ENCODE peak calls at places on chromosomes 16 and 17, in nine cellular contexts. One of them, this sample, is unnamed. For H3K4me1, the result is how much of the 10 kb centered on the place peaks cover.

GRCh38 chr17:72175787-72176515 is 55.1 kb downstream of the SOX9 start:
- DNase-seq in heart left ventricle: no peak
- DNase-seq in Peyer's patch: no peak
- DNase-seq in ovary: no peak
- DNase-seq in HCT116: no peak
- DNase-seq in IMR-90: peak
- DNase-seq in adrenal gland: no peak
- DNase-seq in transverse colon: no peak
- DNase-seq in A549: no peak
- DNase-seq in this sample: no peak

GRCh38 chr17:22310717-22311686 is 618.7 kb downstream of the KCNJ18 start:
- DNase-seq in heart left ventricle: peak
- DNase-seq in Peyer's patch: no peak
- DNase-seq in ovary: no peak
- DNase-seq in HCT116: no peak
- DNase-seq in IMR-90: no peak
- DNase-seq in adrenal gland: no peak
- DNase-seq in transverse colon: no peak
- DNase-seq in A549: peak
- DNase-seq in this sample: no peak

GRCh38 chr16:30417447-30418349 is 10.3 kb downstream of the ZNF771 start:
- DNase-seq in heart left ventricle: peak
- DNase-seq in Peyer's patch: peak
- DNase-seq in ovary: peak
- DNase-seq in HCT116: peak
- DNase-seq in IMR-90: peak
- DNase-seq in adrenal gland: peak
- DNase-seq in transverse colon: peak
- DNase-seq in A549: peak
- DNase-seq in this sample: peak

GRCh38 chr17:78266231-78266631 is 34.8 kb downstream of the TMEM235 start:
- DNase-seq in heart left ventricle: no peak
- DNase-seq in Peyer's patch: no peak
- DNase-seq in ovary: no peak
- DNase-seq in HCT116: no peak
- DNase-seq in IMR-90: no peak
- DNase-seq in adrenal gland: peak
- DNase-seq in transverse colon: no peak
- DNase-seq in A549: no peak
- DNase-seq in this sample: no peak

GRCh38 chr16:62034236-62035114 is 1.8 kb downstream of the CDH8 start:
- DNase-seq in heart left ventricle: no peak
- DNase-seq in Peyer's patch: no peak
- DNase-seq in ovary: no peak
- DNase-seq in HCT116: no peak
- DNase-seq in IMR-90: no peak
- DNase-seq in adrenal gland: no peak
- DNase-seq in transverse colon: no peak
- DNase-seq in A549: no peak
- DNase-seq in this sample: no peak

GRCh38 chr16:85580684-85581083 is 32.4 kb upstream of the GSE1 start:
- DNase-seq in heart left ventricle: no peak
- DNase-seq in Peyer's patch: no peak
- DNase-seq in ovary: no peak
- DNase-seq in HCT116: no peak
- DNase-seq in IMR-90: no peak
- DNase-seq in adrenal gland: no peak
- DNase-seq in transverse colon: no peak
- DNase-seq in A549: no peak
- DNase-seq in this sample: no peak

GRCh38 chr16:87297918-87298631 is 19.1 kb downstream of the C16orf95 start:
- DNase-seq in heart left ventricle: no peak
- DNase-seq in Peyer's patch: peak
- DNase-seq in ovary: no peak
- DNase-seq in HCT116: no peak
- DNase-seq in IMR-90: peak
- DNase-seq in adrenal gland: no peak
- DNase-seq in transverse colon: no peak
- DNase-seq in A549: no peak
- DNase-seq in this sample: no peak

GRCh38 chr16:69477546-69477945 is 53.1 kb downstream of the CYB5B start:
- DNase-seq in heart left ventricle: no peak
- DNase-seq in Peyer's patch: no peak
- DNase-seq in ovary: no peak
- DNase-seq in HCT116: no peak
- DNase-seq in IMR-90: peak
- DNase-seq in adrenal gland: peak
- DNase-seq in transverse colon: no peak
- DNase-seq in A549: no peak
- DNase-seq in this sample: no peak

GRCh38 chr16:81740163-81740562 is 38.9 kb upstream of the PLCG2 start:
- DNase-seq in heart left ventricle: no peak
- DNase-seq in Peyer's patch: peak
- DNase-seq in ovary: no peak
- DNase-seq in HCT116: no peak
- DNase-seq in IMR-90: no peak
- DNase-seq in adrenal gland: no peak
- DNase-seq in transverse colon: peak
- DNase-seq in A549: no peak
- DNase-seq in this sample: no peak

GRCh38 chr17:19325542-19325941 is 37.0 kb downstream of the B9D1 start:
- DNase-seq in heart left ventricle: no peak
- DNase-seq in Peyer's patch: no peak
- DNase-seq in ovary: no peak
- DNase-seq in HCT116: no peak
- DNase-seq in IMR-90: no peak
- DNase-seq in adrenal gland: no peak
- DNase-seq in transverse colon: no peak
- DNase-seq in A549: no peak
- DNase-seq in this sample: no peak

GRCh38 chr16:50311891-50312501 is 45.6 kb downstream of the ADCY7 start:
- DNase-seq in heart left ventricle: no peak
- DNase-seq in Peyer's patch: peak
- DNase-seq in ovary: no peak
- DNase-seq in HCT116: no peak
- DNase-seq in IMR-90: no peak
- DNase-seq in adrenal gland: no peak
- DNase-seq in transverse colon: no peak
- DNase-seq in A549: no peak
- DNase-seq in this sample: no peak
- H3K4me1 ChIP-seq in heart left ventricle: under half
- H3K4me1 ChIP-seq in Peyer's patch: under half
- H3K4me1 ChIP-seq in ovary: under half
- H3K4me1 ChIP-seq in HCT116: under half
- H3K4me1 ChIP-seq in IMR-90: under half
- H3K4me1 ChIP-seq in adrenal gland: under half
- H3K4me1 ChIP-seq in transverse colon: under half
- H3K4me1 ChIP-seq in A549: under half
- H3K4me1 ChIP-seq in this sample: under half

GRCh38 chr17:7404737-7405412 is 978 bp upstream of the TMEM256 start:
- DNase-seq in heart left ventricle: peak
- DNase-seq in Peyer's patch: peak
- DNase-seq in ovary: peak
- DNase-seq in HCT116: no peak
- DNase-seq in IMR-90: no peak
- DNase-seq in adrenal gland: peak
- DNase-seq in transverse colon: no peak
- DNase-seq in A549: no peak
- DNase-seq in this sample: no peak
- TF ChIP-seq POLR2A in heart left ventricle: no peak
- TF ChIP-seq POLR2A in Peyer's patch: no peak
- TF ChIP-seq POLR2A in ovary: peak
- TF ChIP-seq POLR2A in HCT116: peak
- TF ChIP-seq POLR2A in IMR-90: peak
- TF ChIP-seq POLR2A in adrenal gland: peak
- TF ChIP-seq POLR2A in transverse colon: peak
- TF ChIP-seq POLR2A in A549: peak
- TF ChIP-seq POLR2A in this sample: no peak

GRCh38 chr17:31917065-31917529 is 15.6 kb upstream of the UTP6 start:
- DNase-seq in heart left ventricle: no peak
- DNase-seq in Peyer's patch: no peak
- DNase-seq in ovary: no peak
- DNase-seq in HCT116: no peak
- DNase-seq in IMR-90: no peak
- DNase-seq in adrenal gland: no peak
- DNase-seq in transverse colon: no peak
- DNase-seq in A549: no peak
- DNase-seq in this sample: no peak

GRCh38 chr17:31919802-31920525 is 16.8 kb upstream of the SUZ12 start:
- DNase-seq in heart left ventricle: no peak
- DNase-seq in Peyer's patch: no peak
- DNase-seq in ovary: no peak
- DNase-seq in HCT116: no peak
- DNase-seq in IMR-90: peak
- DNase-seq in adrenal gland: no peak
- DNase-seq in transverse colon: no peak
- DNase-seq in A549: no peak
- DNase-seq in this sample: no peak

GRCh38 chr17:31918701-31919128 is 17.2 kb upstream of the UTP6 start:
- DNase-seq in heart left ventricle: no peak
- DNase-seq in Peyer's patch: no peak
- DNase-seq in ovary: no peak
- DNase-seq in HCT116: no peak
- DNase-seq in IMR-90: peak
- DNase-seq in adrenal gland: no peak
- DNase-seq in transverse colon: no peak
- DNase-seq in A549: peak
- DNase-seq in this sample: no peak

GRCh38 chr17:31916496-31917064 is 15.1 kb upstream of the UTP6 start:
- DNase-seq in heart left ventricle: no peak
- DNase-seq in Peyer's patch: no peak
- DNase-seq in ovary: no peak
- DNase-seq in HCT116: no peak
- DNase-seq in IMR-90: no peak
- DNase-seq in adrenal gland: no peak
- DNase-seq in transverse colon: no peak
- DNase-seq in A549: no peak
- DNase-seq in this sample: no peak

DNA sequence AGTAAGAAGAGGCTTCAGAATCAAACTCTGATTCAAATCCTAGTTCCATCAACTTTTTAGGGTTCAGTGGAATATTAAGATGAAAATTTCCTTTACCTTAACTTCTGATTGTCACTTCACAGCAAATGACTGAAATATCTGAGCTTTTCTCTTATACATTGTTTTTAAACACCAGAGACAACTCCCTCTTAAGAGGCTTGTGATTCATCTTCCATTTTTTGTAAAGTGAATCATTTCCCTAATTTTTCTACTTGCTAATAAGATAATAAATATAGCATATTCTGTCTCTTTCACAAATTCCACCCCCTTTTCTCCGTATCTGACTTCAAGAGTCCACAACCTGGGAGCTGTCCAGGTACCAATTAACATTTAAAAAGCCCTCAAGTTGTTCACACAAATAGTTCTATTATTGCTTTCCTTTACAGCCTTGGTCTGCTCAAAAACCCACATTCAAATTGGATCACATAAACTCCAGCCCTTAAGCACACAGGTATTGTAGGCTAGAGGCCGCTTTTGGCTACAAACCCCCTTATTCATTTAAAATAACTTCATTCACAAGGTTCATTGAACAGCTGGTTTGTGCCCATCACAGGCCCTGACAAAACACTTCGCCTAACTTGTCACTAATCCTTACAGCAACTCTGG is 14.1 kb upstream of the UTP6 start:
- DNase-seq in heart left ventricle: no peak
- DNase-seq in Peyer's patch: no peak
- DNase-seq in ovary: no peak
- DNase-seq in HCT116: no peak
- DNase-seq in IMR-90: peak
- DNase-seq in adrenal gland: no peak
- DNase-seq in transverse colon: no peak
- DNase-seq in A549: no peak
- DNase-seq in this sample: no peak
- H3K27ac ChIP-seq in heart left ventricle: no peak
- H3K27ac ChIP-seq in Peyer's patch: no peak
- H3K27ac ChIP-seq in ovary: no peak
- H3K27ac ChIP-seq in HCT116: no peak
- H3K27ac ChIP-seq in IMR-90: no peak
- H3K27ac ChIP-seq in adrenal gland: no peak
- H3K27ac ChIP-seq in transverse colon: no peak
- H3K27ac ChIP-seq in A549: no peak
- H3K27ac ChIP-seq in this sample: no peak

GRCh38 chr17:31493656-31494155 is 102.2 kb downstream of the RAB11FIP4 start:
- DNase-seq in heart left ventricle: no peak
- DNase-seq in Peyer's patch: no peak
- DNase-seq in ovary: no peak
- DNase-seq in HCT116: no peak
- DNase-seq in IMR-90: no peak
- DNase-seq in adrenal gland: no peak
- DNase-seq in transverse colon: peak
- DNase-seq in A549: no peak
- DNase-seq in this sample: no peak

GRCh38 chr17:31492206-31492605 is 100.7 kb downstream of the RAB11FIP4 start:
- DNase-seq in heart left ventricle: no peak
- DNase-seq in Peyer's patch: no peak
- DNase-seq in ovary: no peak
- DNase-seq in HCT116: no peak
- DNase-seq in IMR-90: no peak
- DNase-seq in adrenal gland: no peak
- DNase-seq in transverse colon: no peak
- DNase-seq in A549: no peak
- DNase-seq in this sample: no peak

GRCh38 chr17:31494259-31495048 is 103.0 kb downstream of the RAB11FIP4 start:
- DNase-seq in heart left ventricle: no peak
- DNase-seq in Peyer's patch: peak
- DNase-seq in ovary: no peak
- DNase-seq in HCT116: no peak
- DNase-seq in IMR-90: no peak
- DNase-seq in adrenal gland: no peak
- DNase-seq in transverse colon: peak
- DNase-seq in A549: no peak
- DNase-seq in this sample: no peak

GRCh38 chr17:31491794-31492171 is 100.3 kb downstream of the RAB11FIP4 start:
- DNase-seq in heart left ventricle: no peak
- DNase-seq in Peyer's patch: peak
- DNase-seq in ovary: no peak
- DNase-seq in HCT116: no peak
- DNase-seq in IMR-90: no peak
- DNase-seq in adrenal gland: no peak
- DNase-seq in transverse colon: no peak
- DNase-seq in A549: no peak
- DNase-seq in this sample: no peak

DNA sequence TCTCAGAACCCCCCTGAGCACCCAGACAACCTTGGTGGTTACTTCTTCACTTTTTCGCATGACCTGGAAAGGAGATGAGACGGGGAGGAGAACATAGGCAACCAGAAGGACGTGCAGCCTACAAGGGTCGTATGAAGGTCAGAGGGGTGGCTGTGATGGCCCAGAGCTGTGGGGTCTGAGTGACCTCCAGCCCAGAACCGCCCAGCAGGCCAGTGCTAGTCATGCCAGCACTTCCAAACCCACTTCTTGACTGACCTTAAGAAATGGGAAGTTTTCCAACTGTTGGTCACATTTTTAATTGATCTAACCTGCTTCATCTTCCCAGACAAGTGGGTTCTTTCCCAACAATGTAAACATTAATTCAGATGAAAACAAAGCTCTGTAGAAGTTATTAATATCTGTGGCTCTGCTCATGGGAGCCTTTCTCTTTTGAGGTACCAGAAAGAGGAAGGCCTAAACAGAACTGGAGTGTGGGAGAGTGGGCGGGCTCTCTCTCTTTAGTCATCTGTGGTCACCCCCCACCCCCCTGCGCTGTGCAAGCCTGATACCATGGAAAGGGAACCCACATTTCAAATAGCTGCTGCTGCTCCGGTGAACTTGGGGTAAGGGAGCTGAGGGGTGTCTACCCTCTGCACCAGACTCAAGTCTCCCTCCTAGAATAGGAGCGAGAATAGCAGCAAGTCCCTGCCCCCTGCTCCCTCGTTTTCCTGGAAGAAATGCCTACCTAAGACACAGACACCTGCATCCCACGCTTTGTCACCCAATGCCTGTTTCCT is 101.6 kb downstream of the RAB11FIP4 start:
- DNase-seq in heart left ventricle: no peak
- DNase-seq in Peyer's patch: peak
- DNase-seq in ovary: no peak
- DNase-seq in HCT116: no peak
- DNase-seq in IMR-90: no peak
- DNase-seq in adrenal gland: peak
- DNase-seq in transverse colon: peak
- DNase-seq in A549: no peak
- DNase-seq in this sample: no peak
- H3K4me1 ChIP-seq in heart left ventricle: under half
- H3K4me1 ChIP-seq in Peyer's patch: half or more
- H3K4me1 ChIP-seq in ovary: under half
- H3K4me1 ChIP-seq in HCT116: half or more
- H3K4me1 ChIP-seq in IMR-90: under half
- H3K4me1 ChIP-seq in adrenal gland: under half
- H3K4me1 ChIP-seq in transverse colon: half or more
- H3K4me1 ChIP-seq in A549: under half
- H3K4me1 ChIP-seq in this sample: under half